ENCODE peak calls at places on chromosomes 6 and 20, in five cellular contexts. B, C, X, M and N are unnamed samples.

GRCh38 chr6:109269953-109270517 is 112.2 kb downstream of the CD164 start:
- DNase-seq in M (no peak), C (no peak), B (no peak), X (no peak), N (no peak)

GRCh38 chr6:134161036-134161435 is 108.6 kb upstream of the SLC2A12 start:
- DNase-seq in M (no peak), X (no peak), B (no peak), C (no peak), N (no peak)

GRCh38 chr6:114142256-114142655 is 171.3 kb upstream of the HDAC2 start:
- DNase-seq in B (no peak), M (no peak), X (no peak), C (no peak), N (no peak)

GRCh38 chr6:24981385-24981758 is 45.6 kb upstream of the RIPOR2 start:
- DNase-seq in M (no peak), X (no peak), C (no peak), B (no peak), N (no peak)

GRCh38 chr6:107692351-107692750 is 131.8 kb downstream of the SCML4 start:
- DNase-seq in C (no peak), M (no peak), X (no peak), B (no peak), N (no peak)

GRCh38 chr6:96014846-96015245 is 928 bp upstream of the FUT9 start:
- DNase-seq in X (no peak), B (no peak), M (no peak), C (no peak), N (no peak)

GRCh38 chr20:39112196-39112743 is 150.1 kb downstream of the DHX35 start:
- DNase-seq in C (no peak), B (peak), M (no peak), X (no peak), N (no peak)

GRCh38 chr6:78916411-78916810 is 49.1 kb downstream of the IRAK1BP1 start:
- DNase-seq in X (no peak), C (no peak), B (no peak), M (no peak), N (no peak)

GRCh38 chr6:149190228-149190831 is 127.2 kb upstream of the TAB2 start:
- DNase-seq in M (peak), B (no peak), C (peak), X (peak), N (no peak)

GRCh38 chr20:41136336-41136694 is 1.0 kb upstream of the PLCG1 start:
- DNase-seq in B (no peak), M (no peak), C (no peak), X (no peak), N (no peak)